ENCODE peak calls at places on chromosome 14, in six cellular contexts. L is uterus, P is AG10803, G is fibroblast of lung, H is right atrium auricular region, I is AG09309. E is an unnamed sample.

GRCh38 chr14:38004610-38004879 is 203.2 kb upstream of the SSTR1 start:
- DNase-seq in I (no peak), H (no peak), G (no peak), L (no peak), P (no peak), E (no peak)

GRCh38 chr14:21104448-21105060 is 3.7 kb downstream of the TMEM253 start:
- DNase-seq in I (no peak), P (peak), G (peak), L (peak), H (peak), E (no peak)

GRCh38 chr14:79734151-79734550 is 477.2 kb downstream of the DIO2 start:
- DNase-seq in G (no peak), H (no peak), P (no peak), I (no peak), L (no peak), E (no peak)

GRCh38 chr14:78335531-78335930 is 165.4 kb downstream of the NRXN3 start:
- DNase-seq in L (no peak), I (no peak), P (no peak), H (no peak), G (no peak), E (no peak)

GRCh38 chr14:52351191-52351560 is 37.1 kb downstream of the PTGER2 start:
- DNase-seq in I (no peak), P (peak), H (no peak), L (peak), G (peak), E (no peak)

GRCh38 chr14:75738192-75738591 is 77.1 kb downstream of the TTLL5 start:
- DNase-seq in I (no peak), P (no peak), H (no peak), L (no peak), G (peak), E (no peak)

GRCh38 chr14:22813145-22813544 is 2.1 kb downstream of the SLC7A7 start:
- DNase-seq in P (no peak), G (no peak), H (no peak), I (no peak), L (no peak), E (no peak)

GRCh38 chr14:86221755-86222154 is 691.8 kb downstream of the FLRT2 start:
- DNase-seq in P (no peak), G (peak), L (no peak), I (no peak), H (no peak), E (no peak)

GRCh38 chr14:71996615-71997014 is 64.4 kb downstream of the RGS6 start:
- DNase-seq in I (no peak), G (no peak), H (no peak), P (no peak), L (no peak), E (no peak)

GRCh38 chr14:68471029-68471963 is 321.6 kb downstream of the ZFP36L1 start:
- DNase-seq in L (no peak), I (no peak), G (no peak), P (no peak), H (no peak), E (no peak)

GRCh38 chr14:86575141-86575540 is 1045.2 kb downstream of the FLRT2 start:
- DNase-seq in G (no peak), L (no peak), H (no peak), I (no peak), P (peak), E (no peak)

GRCh38 chr14:29814153-29815057 is 113.2 kb downstream of the PRKD1 start:
- DNase-seq in I (no peak), L (no peak), G (peak), H (no peak), P (no peak), E (no peak)

GRCh38 chr14:32206552-32206951 is 3.5 kb upstream of the RNU6-8 start:
- DNase-seq in G (no peak), L (no peak), P (no peak), I (no peak), H (no peak), E (no peak)

GRCh38 chr14:69046468-69046867 is 67.4 kb upstream of the ACTN1 start:
- DNase-seq in P (peak), H (peak), I (no peak), G (peak), L (peak), E (no peak)

GRCh38 chr14:21680072-21680471 is 6.5 kb upstream of the OR4E1 start:
- DNase-seq in I (no peak), G (peak), H (no peak), L (no peak), P (no peak), E (no peak)

GRCh38 chr14:33904609-33905008 is 46.3 kb downstream of the EGLN3 start:
- DNase-seq in L (no peak), I (no peak), H (no peak), G (no peak), P (no peak), E (no peak)

GRCh38 chr14:106024983-106025604 is 498.7 kb downstream of the TMEM121 start:
- DNase-seq in H (no peak), P (no peak), G (no peak), L (no peak), I (no peak), E (no peak)

GRCh38 chr14:51277753-51278415 is 37.8 kb downstream of the TMX1 start:
- DNase-seq in P (no peak), I (no peak), G (no peak), L (no peak), H (no peak), E (no peak)

GRCh38 chr14:24411468-24412454 is 13.0 kb downstream of the NYNRIN start:
- DNase-seq in P (peak), G (peak), L (no peak), I (peak), H (peak), E (no peak)

GRCh38 chr14:68782091-68782981 is 10.5 kb downstream of the ZFP36L1 start:
- DNase-seq in H (peak), L (peak), I (no peak), G (no peak), P (no peak), E (no peak)

GRCh38 chr14:74551903-74552371 is 58.4 kb downstream of the ISCA2 start:
- DNase-seq in I (no peak), G (peak), L (no peak), P (peak), H (peak), E (no peak)

GRCh38 chr14:80872645-80873044 is 68.9 kb downstream of the CEP128 start:
- DNase-seq in H (no peak), I (no peak), L (no peak), P (no peak), G (peak), E (no peak)

GRCh38 chr14:69052181-69052601 is 73.1 kb upstream of the ACTN1 start:
- DNase-seq in H (no peak), G (no peak), L (peak), I (no peak), P (no peak), E (no peak)

GRCh38 chr14:77139540-77140342 is 1.9 kb downstream of the ZDHHC22 start:
- DNase-seq in H (no peak), P (no peak), I (no peak), G (no peak), L (no peak), E (no peak)

GRCh38 chr14:32190713-32191112 is 11.1 kb upstream of the RNU6-7 start:
- DNase-seq in L (no peak), G (no peak), I (no peak), H (no peak), P (peak), E (no peak)

GRCh38 chr14:32458720-32459119 is 129.6 kb downstream of the AKAP6 start:
- DNase-seq in I (no peak), P (no peak), H (no peak), L (no peak), G (no peak), E (no peak)

GRCh38 chr14:37889087-37889486 is 293.7 kb downstream of the TTC6 start:
- DNase-seq in H (no peak), I (no peak), P (no peak), G (no peak), L (no peak), E (no peak)

GRCh38 chr14:63504628-63505027 is 38.5 kb downstream of the PPP2R5E start:
- DNase-seq in P (peak), G (no peak), L (no peak), H (no peak), I (no peak), E (peak)

GRCh38 chr14:61444215-61444768 is 122.9 kb downstream of the PRKCH start:
- DNase-seq in G (peak), P (no peak), H (no peak), I (no peak), L (no peak), E (no peak)

GRCh38 chr14:99744199-99744872 is 48.9 kb upstream of the EML1 start:
- DNase-seq in I (peak), L (no peak), P (peak), H (no peak), G (no peak), E (no peak)
- H3K4me3 ChIP-seq in I (no peak), L (no peak), P (no peak), H (no peak), G (no peak), E (no peak)

GRCh38 chr14:43900173-43900655 is 606.9 kb downstream of the FSCB start:
- DNase-seq in L (no peak), P (no peak), G (no peak), H (no peak), I (no peak), E (no peak)

GRCh38 chr14:43901950-43902349 is 605.1 kb downstream of the FSCB start:
- DNase-seq in P (no peak), H (no peak), G (no peak), I (no peak), L (no peak), E (no peak)

GRCh38 chr14:43896044-43896443 is 611.0 kb downstream of the FSCB start:
- DNase-seq in L (no peak), H (no peak), P (no peak), G (no peak), I (no peak), E (no peak)

GRCh38 chr14:43894534-43894933 is 612.5 kb downstream of the FSCB start:
- DNase-seq in P (no peak), G (peak), L (no peak), I (no peak), H (no peak), E (no peak)

DNA sequence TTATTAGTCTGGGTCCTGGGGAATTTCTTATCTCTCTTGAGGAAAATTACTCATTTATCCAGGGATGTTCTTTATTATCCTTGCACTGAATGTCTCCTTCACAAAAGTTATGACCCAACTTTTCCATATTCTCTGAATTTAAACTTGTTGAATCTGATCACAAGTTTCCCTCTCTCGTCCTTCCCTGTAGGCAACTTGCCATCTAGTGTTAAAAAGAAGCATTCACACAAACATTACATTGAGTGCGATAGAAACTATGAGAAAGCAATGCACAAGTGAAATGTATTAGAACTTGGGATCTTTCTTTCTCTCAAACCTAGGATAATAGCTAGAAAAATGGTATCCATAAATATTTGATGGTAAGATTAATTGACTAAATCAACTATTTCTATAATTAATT is 608.4 kb downstream of the FSCB start:
- DNase-seq in G (peak), L (no peak), I (no peak), P (no peak), H (no peak), E (no peak)
- TF ChIP-seq CTCF in G (no peak), L (no peak), I (no peak), P (no peak), H (no peak), E (no peak)

GRCh38 chr14:104603623-104604401 is 760 bp downstream of the TMEM179 start:
- DNase-seq in P (no peak), G (no peak), H (no peak), I (no peak), L (no peak), E (no peak)
- H3K4me3 ChIP-seq in P (no peak), G (no peak), H (no peak), I (no peak), L (no peak), E (no peak)

DNA sequence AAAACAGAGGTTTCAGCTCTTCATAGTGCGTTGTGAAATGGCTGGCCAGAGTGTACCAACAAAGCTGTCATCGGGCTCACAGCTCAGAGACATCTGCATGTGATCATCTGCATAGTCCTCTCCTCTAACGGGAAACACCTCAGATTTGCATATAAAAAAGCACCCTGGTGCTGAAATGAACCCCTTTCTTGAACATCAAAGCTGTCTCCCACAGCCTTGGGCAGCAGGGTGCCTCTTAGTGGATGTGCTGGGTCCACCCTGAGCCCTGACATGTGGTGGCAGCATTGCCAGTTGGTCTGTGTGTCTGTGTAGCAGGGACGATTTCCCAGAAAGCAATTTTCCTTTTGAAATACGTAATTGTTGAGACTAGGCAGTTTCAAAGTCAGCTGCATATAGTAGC is 14.3 kb upstream of the PAPLN start:
- DNase-seq in P (peak), H (no peak), I (no peak), G (peak), L (peak), E (no peak)
- TF ChIP-seq CTCF in P (no peak), H (no peak), I (no peak), G (no peak), L (no peak), E (no peak)

GRCh38 chr14:67167420-67168109 is 21.7 kb upstream of the GARIN2 start:
- DNase-seq in G (no peak), I (no peak), P (peak), H (no peak), L (no peak), E (no peak)
- H3K4me3 ChIP-seq in G (no peak), I (no peak), P (no peak), H (no peak), L (no peak), E (no peak)

GRCh38 chr14:92323031-92323915 is at the start of gene SLC24A4:
- DNase-seq in G (no peak), I (no peak), L (no peak), P (no peak), H (no peak), E (no peak)

GRCh38 chr14:92328664-92329255 is 5.8 kb downstream of the SLC24A4 start:
- DNase-seq in H (no peak), I (no peak), G (no peak), L (no peak), P (no peak), E (no peak)

GRCh38 chr14:92322516-92322915 is 449 bp upstream of the SLC24A4 start:
- DNase-seq in L (no peak), I (no peak), G (no peak), H (no peak), P (no peak), E (no peak)

GRCh38 chr14:92323916-92324818 is 1.2 kb downstream of the SLC24A4 start:
- DNase-seq in L (no peak), G (no peak), I (no peak), H (no peak), P (no peak), E (no peak)

DNA sequence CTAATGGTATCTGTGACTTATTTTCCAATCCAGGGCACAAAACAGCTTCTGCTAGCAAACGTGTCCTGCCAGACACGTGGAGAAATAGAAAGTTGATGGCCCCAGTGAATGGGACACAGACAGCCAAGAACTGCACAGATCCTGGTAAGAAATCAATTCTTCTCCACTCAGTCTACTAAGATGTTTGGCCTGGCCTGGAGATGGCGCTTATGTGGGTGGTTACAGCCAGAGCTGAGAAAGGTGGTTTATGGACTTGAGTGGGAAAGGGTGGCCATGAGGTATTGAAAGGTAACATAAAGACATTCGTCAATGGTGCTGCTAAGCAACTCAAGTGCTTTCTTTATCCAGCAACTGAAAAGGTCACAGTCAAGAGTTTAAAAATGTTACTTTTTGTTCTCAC is 2.9 kb downstream of the SLC24A4 start:
- DNase-seq in P (no peak), L (no peak), H (no peak), G (no peak), I (no peak), E (no peak)
- TF ChIP-seq CTCF in P (peak), L (no peak), H (no peak), G (no peak), I (peak), E (no peak)

GRCh38 chr14:89165810-89166209 is 251.2 kb downstream of the FOXN3 start:
- DNase-seq in L (no peak), G (peak), H (no peak), I (no peak), P (no peak), E (no peak)
- H3K4me3 ChIP-seq in L (no peak), G (no peak), H (no peak), I (no peak), P (no peak), E (no peak)

E was measured in BJ.